ENCODE peak calls at places on chromosomes 12 and 14, in seven cellular contexts. One of them, this sample, is unnamed.

GRCh38 chr12:16605666-16606116 is 271 bp downstream of the LMO3 start:
- DNase-seq in effector memory CD4-positive, alpha-beta T cell: no peak
- DNase-seq in CD8-positive, alpha-beta T cell: no peak
- DNase-seq in OCI-LY7: peak; percentile 64
- DNase-seq in testis: no peak
- DNase-seq in CD8-positive, alpha-beta memory T cell: no peak
- DNase-seq in pancreas: no peak
- DNase-seq in this sample: no peak

GRCh38 chr14:64208981-64209380 is 85.2 kb downstream of the ESR2 start:
- DNase-seq in effector memory CD4-positive, alpha-beta T cell: no peak
- DNase-seq in CD8-positive, alpha-beta T cell: no peak
- DNase-seq in testis: no peak
- DNase-seq in pancreas: no peak
- DNase-seq in OCI-LY7: no peak
- DNase-seq in CD8-positive, alpha-beta memory T cell: no peak
- DNase-seq in this sample: no peak

GRCh38 chr12:125079943-125080645 is 14.9 kb downstream of the AACS start:
- DNase-seq in effector memory CD4-positive, alpha-beta T cell: no peak
- DNase-seq in pancreas: no peak
- DNase-seq in CD8-positive, alpha-beta memory T cell: no peak
- DNase-seq in OCI-LY7: no peak
- DNase-seq in testis: peak; percentile 38
- DNase-seq in CD8-positive, alpha-beta T cell: no peak
- DNase-seq in this sample: peak; percentile 54

GRCh38 chr12:91272456-91273063 is 89.9 kb upstream of the DCN start:
- DNase-seq in testis: peak; percentile 77
- DNase-seq in CD8-positive, alpha-beta T cell: no peak
- DNase-seq in pancreas: peak; percentile 3
- DNase-seq in OCI-LY7: no peak
- DNase-seq in effector memory CD4-positive, alpha-beta T cell: no peak
- DNase-seq in CD8-positive, alpha-beta memory T cell: no peak
- DNase-seq in this sample: peak; percentile 81

GRCh38 chr12:41289461-41289860 is 101.3 kb downstream of the PDZRN4 start:
- DNase-seq in CD8-positive, alpha-beta memory T cell: no peak
- DNase-seq in CD8-positive, alpha-beta T cell: no peak
- DNase-seq in pancreas: no peak
- DNase-seq in testis: no peak
- DNase-seq in effector memory CD4-positive, alpha-beta T cell: no peak
- DNase-seq in OCI-LY7: no peak
- DNase-seq in this sample: no peak

GRCh38 chr12:58190624-58191023 is 249.3 kb downstream of the ATP23 start:
- DNase-seq in effector memory CD4-positive, alpha-beta T cell: no peak
- DNase-seq in CD8-positive, alpha-beta T cell: no peak
- DNase-seq in testis: no peak
- DNase-seq in pancreas: no peak
- DNase-seq in CD8-positive, alpha-beta memory T cell: no peak
- DNase-seq in OCI-LY7: no peak
- DNase-seq in this sample: no peak

GRCh38 chr12:98752726-98753125 is 107.6 kb downstream of the APAF1 start:
- DNase-seq in pancreas: no peak
- DNase-seq in CD8-positive, alpha-beta memory T cell: no peak
- DNase-seq in CD8-positive, alpha-beta T cell: no peak
- DNase-seq in OCI-LY7: no peak
- DNase-seq in effector memory CD4-positive, alpha-beta T cell: no peak
- DNase-seq in testis: no peak
- DNase-seq in this sample: no peak

GRCh38 chr12:28027328-28027727 is 54.8 kb upstream of the PTHLH start:
- DNase-seq in OCI-LY7: no peak
- DNase-seq in effector memory CD4-positive, alpha-beta T cell: no peak
- DNase-seq in CD8-positive, alpha-beta T cell: no peak
- DNase-seq in pancreas: no peak
- DNase-seq in testis: no peak
- DNase-seq in CD8-positive, alpha-beta memory T cell: no peak
- DNase-seq in this sample: no peak

GRCh38 chr12:58176296-58176869 is 235.0 kb downstream of the ATP23 start:
- DNase-seq in CD8-positive, alpha-beta memory T cell: no peak
- DNase-seq in pancreas: peak; percentile 21
- DNase-seq in testis: peak; percentile 80
- DNase-seq in CD8-positive, alpha-beta T cell: no peak
- DNase-seq in effector memory CD4-positive, alpha-beta T cell: no peak
- DNase-seq in OCI-LY7: peak; percentile 11
- DNase-seq in this sample: no peak

GRCh38 chr14:20553024-20553423 is 7.8 kb downstream of the RNASE9 start:
- DNase-seq in CD8-positive, alpha-beta memory T cell: no peak
- DNase-seq in testis: no peak
- DNase-seq in effector memory CD4-positive, alpha-beta T cell: no peak
- DNase-seq in pancreas: no peak
- DNase-seq in CD8-positive, alpha-beta T cell: no peak
- DNase-seq in OCI-LY7: no peak
- DNase-seq in this sample: no peak

GRCh38 chr12:48883305-48884171 is 17.9 kb upstream of the RND1 start:
- DNase-seq in effector memory CD4-positive, alpha-beta T cell: no peak
- DNase-seq in testis: no peak
- DNase-seq in pancreas: peak; percentile 40
- DNase-seq in OCI-LY7: no peak
- DNase-seq in CD8-positive, alpha-beta memory T cell: no peak
- DNase-seq in CD8-positive, alpha-beta T cell: no peak
- DNase-seq in this sample: no peak

GRCh38 chr12:66087365-66087943 is 43.1 kb downstream of the LLPH start:
- DNase-seq in CD8-positive, alpha-beta memory T cell: peak; percentile 9
- DNase-seq in effector memory CD4-positive, alpha-beta T cell: no peak
- DNase-seq in CD8-positive, alpha-beta T cell: peak; percentile 51
- DNase-seq in testis: peak; percentile 84
- DNase-seq in pancreas: peak; percentile 23
- DNase-seq in OCI-LY7: peak; percentile 48
- DNase-seq in this sample: peak; percentile 49

GRCh38 chr12:26845057-26845666 is 12.2 kb upstream of the ITPR2 start:
- DNase-seq in pancreas: peak; percentile 57
- DNase-seq in effector memory CD4-positive, alpha-beta T cell: no peak
- DNase-seq in OCI-LY7: no peak
- DNase-seq in CD8-positive, alpha-beta T cell: peak; percentile 31
- DNase-seq in CD8-positive, alpha-beta memory T cell: peak; percentile 15
- DNase-seq in testis: peak; percentile 67
- DNase-seq in this sample: peak; percentile 48

GRCh38 chr14:69005432-69006148 is 26.5 kb upstream of the ACTN1 start:
- DNase-seq in pancreas: no peak
- DNase-seq in effector memory CD4-positive, alpha-beta T cell: no peak
- DNase-seq in testis: no peak
- DNase-seq in CD8-positive, alpha-beta T cell: no peak
- DNase-seq in OCI-LY7: no peak
- DNase-seq in CD8-positive, alpha-beta memory T cell: no peak
- DNase-seq in this sample: peak; percentile 22

GRCh38 chr14:68199465-68200145 is 380.0 kb downstream of the RAD51B start:
- DNase-seq in testis: peak; percentile 61
- DNase-seq in CD8-positive, alpha-beta memory T cell: no peak
- DNase-seq in pancreas: peak; percentile 32
- DNase-seq in OCI-LY7: no peak
- DNase-seq in effector memory CD4-positive, alpha-beta T cell: no peak
- DNase-seq in CD8-positive, alpha-beta T cell: no peak
- DNase-seq in this sample: peak; percentile 18

GRCh38 chr12:34401659-34402227 is 379.4 kb downstream of the ALG10 start:
- DNase-seq in CD8-positive, alpha-beta T cell: peak; percentile 7
- DNase-seq in effector memory CD4-positive, alpha-beta T cell: no peak
- DNase-seq in CD8-positive, alpha-beta memory T cell: no peak
- DNase-seq in pancreas: no peak
- DNase-seq in OCI-LY7: no peak
- DNase-seq in testis: peak; percentile 2
- DNase-seq in this sample: peak; percentile 11

GRCh38 chr14:77124345-77125274 is 17.0 kb downstream of the ZDHHC22 start:
- DNase-seq in pancreas: peak; percentile 36
- DNase-seq in effector memory CD4-positive, alpha-beta T cell: peak; percentile 60
- DNase-seq in testis: peak; percentile 74
- DNase-seq in OCI-LY7: peak; percentile 51
- DNase-seq in CD8-positive, alpha-beta memory T cell: peak; percentile 55
- DNase-seq in CD8-positive, alpha-beta T cell: peak; percentile 41
- DNase-seq in this sample: peak; percentile 46

GRCh38 chr14:102979406-102979805 is 56.9 kb downstream of the AMN start:
- DNase-seq in pancreas: no peak
- DNase-seq in CD8-positive, alpha-beta memory T cell: no peak
- DNase-seq in CD8-positive, alpha-beta T cell: no peak
- DNase-seq in OCI-LY7: no peak
- DNase-seq in effector memory CD4-positive, alpha-beta T cell: no peak
- DNase-seq in testis: no peak
- DNase-seq in this sample: no peak

GRCh38 chr14:64074961-64075619 is 219.1 kb downstream of the ESR2 start:
- DNase-seq in effector memory CD4-positive, alpha-beta T cell: no peak
- DNase-seq in CD8-positive, alpha-beta T cell: no peak
- DNase-seq in OCI-LY7: no peak
- DNase-seq in pancreas: no peak
- DNase-seq in CD8-positive, alpha-beta memory T cell: no peak
- DNase-seq in testis: no peak
- DNase-seq in this sample: no peak

GRCh38 chr12:106205208-106206069 is 42.4 kb downstream of the CKAP4 start:
- DNase-seq in effector memory CD4-positive, alpha-beta T cell: no peak
- DNase-seq in pancreas: no peak
- DNase-seq in CD8-positive, alpha-beta memory T cell: no peak
- DNase-seq in OCI-LY7: no peak
- DNase-seq in CD8-positive, alpha-beta T cell: no peak
- DNase-seq in testis: no peak
- DNase-seq in this sample: peak; percentile 68

GRCh38 chr12:15827136-15827535 is 37.9 kb upstream of the EPS8 start:
- DNase-seq in effector memory CD4-positive, alpha-beta T cell: no peak
- DNase-seq in pancreas: no peak
- DNase-seq in CD8-positive, alpha-beta T cell: no peak
- DNase-seq in testis: no peak
- DNase-seq in OCI-LY7: no peak
- DNase-seq in CD8-positive, alpha-beta memory T cell: no peak
- DNase-seq in this sample: no peak

GRCh38 chr12:62291888-62292760 is 31.9 kb downstream of the USP15 start:
- DNase-seq in testis: no peak
- DNase-seq in OCI-LY7: no peak
- DNase-seq in CD8-positive, alpha-beta T cell: no peak
- DNase-seq in pancreas: no peak
- DNase-seq in CD8-positive, alpha-beta memory T cell: no peak
- DNase-seq in effector memory CD4-positive, alpha-beta T cell: no peak
- DNase-seq in this sample: no peak

GRCh38 chr14:69133206-69134125 is 19.5 kb downstream of the DCAF5 start:
- DNase-seq in CD8-positive, alpha-beta memory T cell: no peak
- DNase-seq in OCI-LY7: no peak
- DNase-seq in effector memory CD4-positive, alpha-beta T cell: no peak
- DNase-seq in pancreas: peak; percentile 45
- DNase-seq in testis: no peak
- DNase-seq in CD8-positive, alpha-beta T cell: no peak
- DNase-seq in this sample: no peak

GRCh38 chr14:101627913-101628257 is 66.6 kb downstream of the DIO3 start:
- DNase-seq in CD8-positive, alpha-beta T cell: no peak
- DNase-seq in pancreas: no peak
- DNase-seq in effector memory CD4-positive, alpha-beta T cell: no peak
- DNase-seq in OCI-LY7: no peak
- DNase-seq in testis: no peak
- DNase-seq in CD8-positive, alpha-beta memory T cell: no peak
- DNase-seq in this sample: no peak

GRCh38 chr12:6269986-6270385 is 40.5 kb upstream of the PLEKHG6 start:
- DNase-seq in CD8-positive, alpha-beta T cell: no peak
- DNase-seq in effector memory CD4-positive, alpha-beta T cell: no peak
- DNase-seq in pancreas: no peak
- DNase-seq in CD8-positive, alpha-beta memory T cell: no peak
- DNase-seq in testis: no peak
- DNase-seq in OCI-LY7: no peak
- DNase-seq in this sample: no peak

GRCh38 chr14:39576258-39576657 is 144.0 kb upstream of the FBXO33 start:
- DNase-seq in testis: no peak
- DNase-seq in pancreas: no peak
- DNase-seq in CD8-positive, alpha-beta T cell: no peak
- DNase-seq in CD8-positive, alpha-beta memory T cell: no peak
- DNase-seq in effector memory CD4-positive, alpha-beta T cell: no peak
- DNase-seq in OCI-LY7: no peak
- DNase-seq in this sample: no peak

GRCh38 chr12:105823810-105824209 is 314.9 kb downstream of the NUAK1 start:
- DNase-seq in CD8-positive, alpha-beta memory T cell: no peak
- DNase-seq in pancreas: no peak
- DNase-seq in OCI-LY7: no peak
- DNase-seq in testis: no peak
- DNase-seq in effector memory CD4-positive, alpha-beta T cell: no peak
- DNase-seq in CD8-positive, alpha-beta T cell: no peak
- DNase-seq in this sample: no peak

DNA sequence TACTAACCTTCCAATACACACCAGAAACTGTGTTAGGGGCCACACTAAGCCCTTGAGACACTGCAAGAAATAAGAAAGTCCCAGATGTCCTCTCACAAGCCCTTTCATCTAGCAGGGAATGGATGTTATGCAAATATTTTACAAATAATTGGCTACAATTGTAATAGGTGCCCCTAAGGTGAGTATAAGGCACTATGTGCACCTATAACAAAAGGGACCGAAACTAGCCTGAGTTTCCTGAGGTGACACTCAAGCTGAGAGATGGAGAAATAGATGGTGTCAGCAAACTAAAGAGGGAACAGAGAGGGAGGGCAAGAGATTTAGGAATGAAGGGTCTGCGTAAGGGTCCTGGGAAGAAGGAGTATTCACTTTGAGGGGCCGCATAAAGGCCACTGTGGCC is 212.6 kb downstream of the TTC8 start:
- DNase-seq in CD8-positive, alpha-beta T cell: no peak
- DNase-seq in testis: no peak
- DNase-seq in CD8-positive, alpha-beta memory T cell: no peak
- DNase-seq in pancreas: no peak
- DNase-seq in effector memory CD4-positive, alpha-beta T cell: no peak
- DNase-seq in OCI-LY7: no peak
- DNase-seq in this sample: no peak
- H3K4me1 ChIP-seq in CD8-positive, alpha-beta T cell: peaks cover 7% of the 10 kb centered on the region
- H3K4me1 ChIP-seq in testis: no peaks in the 10 kb centered on the region
- H3K4me1 ChIP-seq in CD8-positive, alpha-beta memory T cell: peaks cover 5% of the 10 kb centered on the region
- H3K4me1 ChIP-seq in pancreas: peaks cover 12% of the 10 kb centered on the region
- H3K4me1 ChIP-seq in effector memory CD4-positive, alpha-beta T cell: peaks cover 9% of the 10 kb centered on the region
- H3K4me1 ChIP-seq in OCI-LY7: no peaks in the 10 kb centered on the region
- H3K4me1 ChIP-seq in this sample: peaks cover 9% of the 10 kb centered on the region

GRCh38 chr12:131075611-131076010 is 121.9 kb downstream of the ADGRD1 start:
- DNase-seq in effector memory CD4-positive, alpha-beta T cell: no peak
- DNase-seq in testis: peak; percentile 10
- DNase-seq in CD8-positive, alpha-beta memory T cell: no peak
- DNase-seq in OCI-LY7: no peak
- DNase-seq in pancreas: no peak
- DNase-seq in CD8-positive, alpha-beta T cell: no peak
- DNase-seq in this sample: peak; percentile 10
- H3K9me3 ChIP-seq in effector memory CD4-positive, alpha-beta T cell: no peaks in the 10 kb centered on the region
- H3K9me3 ChIP-seq in testis: no peaks in the 10 kb centered on the region
- H3K9me3 ChIP-seq in CD8-positive, alpha-beta memory T cell: no peaks in the 10 kb centered on the region
- H3K9me3 ChIP-seq in OCI-LY7: peaks cover 4% of the 10 kb centered on the region
- H3K9me3 ChIP-seq in pancreas: no peaks in the 10 kb centered on the region
- H3K9me3 ChIP-seq in CD8-positive, alpha-beta T cell: no peaks in the 10 kb centered on the region
- H3K9me3 ChIP-seq in this sample: peaks cover 3% of the 10 kb centered on the region

GRCh38 chr14:93032301-93032929 is 83.3 kb downstream of the ITPK1 start:
- DNase-seq in testis: no peak
- DNase-seq in CD8-positive, alpha-beta T cell: no peak
- DNase-seq in OCI-LY7: no peak
- DNase-seq in effector memory CD4-positive, alpha-beta T cell: no peak
- DNase-seq in CD8-positive, alpha-beta memory T cell: no peak
- DNase-seq in pancreas: no peak
- DNase-seq in this sample: no peak
- H3K4me1 ChIP-seq in testis: peaks cover 54% of the 10 kb centered on the region
- H3K4me1 ChIP-seq in CD8-positive, alpha-beta T cell: peaks cover 29% of the 10 kb centered on the region
- H3K4me1 ChIP-seq in OCI-LY7: peaks cover 18% of the 10 kb centered on the region
- H3K4me1 ChIP-seq in effector memory CD4-positive, alpha-beta T cell: peaks cover 19% of the 10 kb centered on the region
- H3K4me1 ChIP-seq in CD8-positive, alpha-beta memory T cell: peaks cover 25% of the 10 kb centered on the region
- H3K4me1 ChIP-seq in pancreas: no peaks in the 10 kb centered on the region
- H3K4me1 ChIP-seq in this sample: peaks cover 93% of the 10 kb centered on the region

DNA sequence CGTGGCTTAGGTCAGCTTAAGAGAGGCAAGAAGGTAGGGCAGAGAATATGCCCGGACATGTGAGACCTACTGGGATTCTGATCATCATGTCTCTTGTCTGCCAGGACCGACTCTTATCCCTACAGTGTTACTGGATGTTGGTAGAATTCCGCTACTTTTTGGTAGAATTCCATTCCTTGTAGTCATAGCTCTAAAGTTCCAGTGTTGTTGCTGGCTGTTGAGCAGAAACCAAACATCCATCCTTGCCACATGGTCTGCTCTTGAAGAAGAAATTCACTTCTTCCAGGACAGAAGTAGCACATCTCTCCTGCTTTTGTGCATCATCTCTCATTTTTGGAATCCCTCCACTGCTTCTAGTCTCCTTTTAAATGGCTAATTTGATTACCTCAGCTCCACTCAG is 453.7 kb downstream of the RPL10L start:
- DNase-seq in CD8-positive, alpha-beta T cell: no peak
- DNase-seq in pancreas: no peak
- DNase-seq in OCI-LY7: no peak
- DNase-seq in CD8-positive, alpha-beta memory T cell: no peak
- DNase-seq in testis: no peak
- DNase-seq in effector memory CD4-positive, alpha-beta T cell: no peak
- DNase-seq in this sample: no peak
- H3K9me3 ChIP-seq in CD8-positive, alpha-beta T cell: no peaks in the 10 kb centered on the region
- H3K9me3 ChIP-seq in pancreas: no peaks in the 10 kb centered on the region
- H3K9me3 ChIP-seq in OCI-LY7: no peaks in the 10 kb centered on the region
- H3K9me3 ChIP-seq in CD8-positive, alpha-beta memory T cell: no peaks in the 10 kb centered on the region
- H3K9me3 ChIP-seq in testis: no peaks in the 10 kb centered on the region
- H3K9me3 ChIP-seq in effector memory CD4-positive, alpha-beta T cell: no peaks in the 10 kb centered on the region
- H3K9me3 ChIP-seq in this sample: peaks cover 3% of the 10 kb centered on the region

This sample was measured in left ventricle myocardium inferior.